ENCODE peak calls at places on chromosomes 16 and 17, in nine cellular contexts. Y is left ventricle myocardium superior; T is endodermal cell; K is AG09319; V is glomerular endothelial cell; X is CD8-positive, alpha-beta memory T cell; Q is activated CD4-positive, alpha-beta T cell treated with anti-CD3 and anti-CD28 coated beads for 4 hours; E is osteoblast; F is fibroblast of mammary gland. D is an unnamed sample.

GRCh38 chr16:14449790-14450463 is 180.1 kb downstream of the PARN start:
- DNase-seq in V (no peak), E (no peak), Q (no peak), T (no peak), X (no peak), F (peak; percentile 73), K (no peak), Y (no peak), D (no peak)

GRCh38 chr17:14301279-14301760 is 439 bp downstream of the HS3ST3B1 start:
- DNase-seq in E (peak; percentile 87), X (peak; percentile 61), K (no peak), Y (peak; percentile 60), V (no peak), T (no peak), Q (peak; percentile 40), F (no peak), D (no peak)

GRCh38 chr16:964696-965395 is 5.9 kb downstream of the LMF1 start:
- DNase-seq in T (no peak), V (no peak), X (no peak), K (no peak), E (peak; percentile 98), Q (peak; percentile 71), Y (no peak), F (no peak), D (no peak)

GRCh38 chr17:82843904-82844640 is 4.2 kb upstream of the ZNF750 start:
- DNase-seq in V (no peak), Q (no peak), F (no peak), Y (no peak), T (no peak), K (no peak), E (peak; percentile 19), X (no peak), D (no peak)

GRCh38 chr17:77182205-77182604 is 41.4 kb downstream of the SEC14L1 start:
- DNase-seq in T (no peak), V (no peak), Q (peak; percentile 4), F (no peak), K (no peak), X (peak; percentile 12), Y (no peak), E (no peak), D (no peak)

GRCh38 chr16:82603784-82604411 is 22.9 kb upstream of the CDH13 start:
- DNase-seq in F (peak; percentile 50), X (no peak), Q (no peak), Y (peak; percentile 58), E (peak; percentile 85), V (no peak), T (peak; percentile 86), K (no peak), D (peak; percentile 47)

GRCh38 chr16:11004957-11005610 is 60.7 kb downstream of the CLEC16A start:
- DNase-seq in K (no peak), X (no peak), E (peak; percentile 93), V (no peak), Y (no peak), Q (no peak), T (no peak), F (peak; percentile 70), D (no peak)

GRCh38 chr17:1493291-1493980 is 950 bp upstream of the MYO1C start:
- DNase-seq in E (peak; percentile 85), Q (no peak), F (no peak), Y (peak; percentile 66), K (no peak), T (no peak), X (no peak), V (no peak), D (no peak)

GRCh38 chr17:44610871-44611270 is 45.4 kb upstream of the MEIOC start:
- DNase-seq in Y (no peak), X (no peak), V (no peak), K (no peak), Q (no peak), F (peak; percentile 25), E (peak; percentile 90), T (no peak), D (no peak)

GRCh38 chr16:17277981-17278381 is 192.8 kb downstream of the XYLT1 start:
- DNase-seq in V (no peak), Y (peak; percentile 61), K (no peak), X (no peak), T (peak; percentile 86), E (no peak), F (peak; percentile 22), Q (no peak), D (peak; percentile 66)

GRCh38 chr17:38981640-38982039 is 14.4 kb upstream of the FBXO47 start:
- DNase-seq in Q (no peak), V (no peak), T (peak; percentile 21), K (no peak), X (no peak), E (no peak), Y (no peak), F (no peak), D (no peak)

GRCh38 chr17:40993084-40993483 is 880 bp downstream of the KRTAP3-3 start:
- DNase-seq in T (no peak), Q (no peak), E (no peak), V (no peak), X (no peak), K (no peak), Y (no peak), F (no peak), D (no peak)

GRCh38 chr16:22732959-22733358 is 81.0 kb upstream of the HS3ST2 start:
- DNase-seq in F (no peak), Q (no peak), E (no peak), K (no peak), X (no peak), T (no peak), V (no peak), Y (no peak), D (no peak)

GRCh38 chr17:62626719-62627218 is 701 bp upstream of the MRC2 start:
- DNase-seq in E (peak; percentile 95), T (no peak), Y (peak; percentile 62), F (peak; percentile 95), Q (no peak), X (no peak), V (no peak), K (peak; percentile 67), D (no peak)

GRCh38 chr16:85523602-85524364 is 89.3 kb upstream of the GSE1 start:
- DNase-seq in F (peak; percentile 18), Y (peak; percentile 72), K (no peak), X (no peak), Q (no peak), V (no peak), E (peak; percentile 95), T (peak; percentile 89), D (no peak)

GRCh38 chr17:31595076-31595475 is 203.6 kb downstream of the RAB11FIP4 start:
- DNase-seq in X (no peak), F (peak; percentile 41), E (peak; percentile 86), V (no peak), K (no peak), Y (no peak), T (peak; percentile 72), Q (no peak), D (no peak)

GRCh38 chr16:67268136-67268579 is 11.2 kb upstream of the PLEKHG4 start:
- DNase-seq in V (peak; percentile 81), X (no peak), T (peak; percentile 78), K (peak; percentile 92), E (peak; percentile 83), Q (no peak), F (peak; percentile 96), Y (peak; percentile 58), D (no peak)

GRCh38 chr17:21298983-21299519 is 14.5 kb downstream of the MAP2K3 start:
- DNase-seq in E (peak; percentile 59), X (no peak), Y (no peak), Q (no peak), V (no peak), T (no peak), K (no peak), F (no peak), D (no peak)

GRCh38 chr17:56595831-56596740 is 2.6 kb downstream of the NOG start:
- DNase-seq in X (peak; percentile 31), Y (no peak), Q (no peak), E (no peak), V (no peak), K (no peak), T (peak; percentile 92), F (no peak), D (no peak)

GRCh38 chr17:78174332-78174869 is 6.0 kb downstream of the SYNGR2 start:
- DNase-seq in Q (no peak), T (no peak), E (peak; percentile 83), Y (peak; percentile 91), K (no peak), X (no peak), F (no peak), V (no peak), D (no peak)

GRCh38 chr17:77145635-77146632 is 5.2 kb downstream of the SEC14L1 start:
- DNase-seq in V (no peak), Y (peak; percentile 68), Q (no peak), T (peak; percentile 78), K (peak; percentile 49), X (no peak), F (peak; percentile 71), E (peak; percentile 87), D (no peak)

GRCh38 chr17:56593073-56593740 is at the start of gene NOG:
- DNase-seq in E (peak; percentile 96), V (no peak), F (peak; percentile 17), Q (peak; percentile 42), T (peak; percentile 88), Y (peak; percentile 68), X (peak; percentile 72), K (no peak), D (peak; percentile 68)

GRCh38 chr16:66045626-66046025 is 320.9 kb upstream of the CDH5 start:
- DNase-seq in X (no peak), T (no peak), V (no peak), Y (no peak), F (peak; percentile 67), Q (no peak), E (no peak), K (no peak), D (no peak)

GRCh38 chr17:61579961-61580360 is 11.1 kb downstream of the NACA2 start:
- DNase-seq in K (no peak), Q (no peak), T (peak; percentile 59), Y (no peak), X (no peak), V (no peak), E (no peak), F (no peak), D (peak; percentile 83)

GRCh38 chr17:43908111-43908721 is 880 bp upstream of the MPP2 start:
- DNase-seq in Y (peak; percentile 79), E (peak; percentile 95), X (peak; percentile 63), T (peak; percentile 91), F (peak; percentile 69), K (no peak), V (no peak), Q (peak; percentile 43), D (peak; percentile 78)

GRCh38 chr17:17606416-17607000 is 15.0 kb upstream of the PEMT start:
- DNase-seq in T (no peak), K (no peak), Y (no peak), V (no peak), X (no peak), Q (no peak), F (no peak), E (no peak), D (no peak)

GRCh38 chr17:50133028-50133768 is 3.2 kb upstream of the SAMD14 start:
- DNase-seq in K (no peak), F (peak; percentile 43), Y (peak; percentile 69), T (peak; percentile 89), Q (no peak), E (peak; percentile 99), X (no peak), V (no peak), D (no peak)

GRCh38 chr16:69928856-69929400 is 22.2 kb upstream of the CLEC18A start:
- DNase-seq in E (no peak), T (no peak), V (no peak), F (no peak), Q (no peak), K (no peak), Y (no peak), X (no peak), D (no peak)